ENCODE peak calls at places on chromosomes 12 and 14, in six cellular contexts. One of them, this sample, is unnamed.

GRCh38 chr12:87439990-87440827 is 589.0 kb downstream of the C12orf50 start:
- DNase-seq in fibroblast of pulmonary artery: peak; percentile 93
- DNase-seq in kidney: no peak
- DNase-seq in A549: peak; percentile 94
- DNase-seq in fibroblast of villous mesenchyme: peak; percentile 77
- DNase-seq in naive thymus-derived CD4-positive, alpha-beta T cell: no peak
- DNase-seq in this sample: no peak

GRCh38 chr14:55115433-55115832 is 13.6 kb upstream of the LGALS3 start:
- DNase-seq in fibroblast of pulmonary artery: no peak
- DNase-seq in kidney: no peak
- DNase-seq in A549: no peak
- DNase-seq in fibroblast of villous mesenchyme: no peak
- DNase-seq in naive thymus-derived CD4-positive, alpha-beta T cell: no peak
- DNase-seq in this sample: no peak

GRCh38 chr14:74552623-74553022 is 59.1 kb downstream of the ISCA2 start:
- DNase-seq in fibroblast of pulmonary artery: peak; percentile 69
- DNase-seq in kidney: peak; percentile 93
- DNase-seq in A549: no peak
- DNase-seq in fibroblast of villous mesenchyme: peak; percentile 50
- DNase-seq in naive thymus-derived CD4-positive, alpha-beta T cell: no peak
- DNase-seq in this sample: no peak

GRCh38 chr12:105705765-105706164 is 375.3 kb downstream of the C12orf75 start:
- DNase-seq in fibroblast of pulmonary artery: peak; percentile 86
- DNase-seq in kidney: no peak
- DNase-seq in A549: peak; percentile 59
- DNase-seq in fibroblast of villous mesenchyme: peak; percentile 75
- DNase-seq in naive thymus-derived CD4-positive, alpha-beta T cell: no peak
- DNase-seq in this sample: peak; percentile 6

GRCh38 chr12:64392221-64392620 is 1.7 kb upstream of the C12orf56 start:
- DNase-seq in fibroblast of pulmonary artery: peak; percentile 74
- DNase-seq in kidney: no peak
- DNase-seq in A549: peak; percentile 74
- DNase-seq in fibroblast of villous mesenchyme: peak; percentile 61
- DNase-seq in naive thymus-derived CD4-positive, alpha-beta T cell: peak; percentile 39
- DNase-seq in this sample: no peak

GRCh38 chr14:50961606-50962259 is 17.4 kb upstream of the PYGL start:
- DNase-seq in fibroblast of pulmonary artery: peak; percentile 92
- DNase-seq in kidney: no peak
- DNase-seq in A549: peak; percentile 78
- DNase-seq in fibroblast of villous mesenchyme: peak; percentile 96
- DNase-seq in naive thymus-derived CD4-positive, alpha-beta T cell: no peak
- DNase-seq in this sample: no peak

GRCh38 chr12:120488057-120488660 is 7.8 kb upstream of the DYNLL1 start:
- DNase-seq in fibroblast of pulmonary artery: peak; percentile 42
- DNase-seq in kidney: no peak
- DNase-seq in A549: no peak
- DNase-seq in fibroblast of villous mesenchyme: peak; percentile 14
- DNase-seq in naive thymus-derived CD4-positive, alpha-beta T cell: no peak
- DNase-seq in this sample: no peak

GRCh38 chr12:74922117-74922516 is 287.5 kb downstream of the KCNC2 start:
- DNase-seq in fibroblast of pulmonary artery: no peak
- DNase-seq in kidney: no peak
- DNase-seq in A549: no peak
- DNase-seq in fibroblast of villous mesenchyme: no peak
- DNase-seq in naive thymus-derived CD4-positive, alpha-beta T cell: no peak
- DNase-seq in this sample: no peak

GRCh38 chr12:3216726-3217682 is 139.8 kb downstream of the TSPAN9 start:
- DNase-seq in fibroblast of pulmonary artery: peak; percentile 86
- DNase-seq in kidney: no peak
- DNase-seq in A549: no peak
- DNase-seq in fibroblast of villous mesenchyme: peak; percentile 86
- DNase-seq in naive thymus-derived CD4-positive, alpha-beta T cell: no peak
- DNase-seq in this sample: no peak

GRCh38 chr12:5305861-5306545 is 125.9 kb upstream of the NTF3 start:
- DNase-seq in fibroblast of pulmonary artery: no peak
- DNase-seq in kidney: no peak
- DNase-seq in A549: no peak
- DNase-seq in fibroblast of villous mesenchyme: peak; percentile 12
- DNase-seq in naive thymus-derived CD4-positive, alpha-beta T cell: no peak
- DNase-seq in this sample: no peak

GRCh38 chr12:57101892-57102695 is 9.1 kb downstream of the STAT6 start:
- DNase-seq in fibroblast of pulmonary artery: no peak
- DNase-seq in kidney: no peak
- DNase-seq in A549: peak; percentile 74
- DNase-seq in fibroblast of villous mesenchyme: peak; percentile 60
- DNase-seq in naive thymus-derived CD4-positive, alpha-beta T cell: no peak
- DNase-seq in this sample: no peak

GRCh38 chr12:28191018-28191595 is 851 bp downstream of the CCDC91 start:
- DNase-seq in fibroblast of pulmonary artery: no peak
- DNase-seq in kidney: no peak
- DNase-seq in A549: no peak
- DNase-seq in fibroblast of villous mesenchyme: no peak
- DNase-seq in naive thymus-derived CD4-positive, alpha-beta T cell: no peak
- DNase-seq in this sample: peak; percentile 32
- H3K4me3 ChIP-seq in fibroblast of pulmonary artery: peak overlapping the region; percentile 70
- H3K4me3 ChIP-seq in kidney: peak overlapping the region; percentile 96
- H3K4me3 ChIP-seq in A549: peak overlapping the region; percentile 91
- H3K4me3 ChIP-seq in fibroblast of villous mesenchyme: peak overlapping the region; percentile 90
- H3K4me3 ChIP-seq in naive thymus-derived CD4-positive, alpha-beta T cell: peak overlapping the region; percentile 80
- H3K4me3 ChIP-seq in this sample: peak overlapping the region; percentile 82

GRCh38 chr14:56815301-56815700 is 5.0 kb upstream of the OTX2 start:
- DNase-seq in fibroblast of pulmonary artery: no peak
- DNase-seq in kidney: no peak
- DNase-seq in A549: no peak
- DNase-seq in fibroblast of villous mesenchyme: no peak
- DNase-seq in naive thymus-derived CD4-positive, alpha-beta T cell: no peak
- DNase-seq in this sample: no peak
- H3K4me3 ChIP-seq in fibroblast of pulmonary artery: no peak overlapping the region
- H3K4me3 ChIP-seq in kidney: no peak overlapping the region
- H3K4me3 ChIP-seq in A549: no peak overlapping the region
- H3K4me3 ChIP-seq in fibroblast of villous mesenchyme: no peak overlapping the region
- H3K4me3 ChIP-seq in naive thymus-derived CD4-positive, alpha-beta T cell: no peak overlapping the region
- H3K4me3 ChIP-seq in this sample: no peak overlapping the region

GRCh38 chr12:101857043-101857558 is 20.3 kb upstream of the DRAM1 start:
- DNase-seq in fibroblast of pulmonary artery: peak; percentile 61
- DNase-seq in kidney: no peak
- DNase-seq in A549: peak; percentile 42
- DNase-seq in fibroblast of villous mesenchyme: peak; percentile 94
- DNase-seq in naive thymus-derived CD4-positive, alpha-beta T cell: no peak
- DNase-seq in this sample: no peak
- H3K4me3 ChIP-seq in fibroblast of pulmonary artery: no peak overlapping the region
- H3K4me3 ChIP-seq in kidney: no peak overlapping the region
- H3K4me3 ChIP-seq in A549: no peak overlapping the region
- H3K4me3 ChIP-seq in fibroblast of villous mesenchyme: no peak overlapping the region
- H3K4me3 ChIP-seq in naive thymus-derived CD4-positive, alpha-beta T cell: no peak overlapping the region
- H3K4me3 ChIP-seq in this sample: no peak overlapping the region

DNA sequence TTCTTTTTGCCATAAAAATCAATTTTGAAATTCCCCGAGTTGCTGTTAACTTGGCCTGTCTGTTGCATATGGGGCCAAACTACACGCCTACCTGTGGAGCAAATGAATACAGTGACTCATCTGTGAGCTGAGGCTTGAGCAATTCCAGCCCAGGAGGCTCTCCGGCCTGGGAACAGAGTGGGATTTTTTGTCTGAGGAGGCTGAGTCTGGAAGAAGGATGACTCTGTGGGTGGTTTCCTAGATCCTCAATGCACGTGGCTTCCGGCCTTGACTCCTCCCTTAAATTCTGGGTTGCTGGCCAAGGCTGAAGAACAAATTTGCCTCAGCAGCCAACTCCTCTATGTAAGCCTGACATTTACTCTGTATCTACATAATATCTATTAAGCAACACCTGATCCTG is 124.1 kb downstream of the SSPN start:
- DNase-seq in fibroblast of pulmonary artery: peak; percentile 97
- DNase-seq in kidney: peak; percentile 81
- DNase-seq in A549: no peak
- DNase-seq in fibroblast of villous mesenchyme: peak; percentile 66
- DNase-seq in naive thymus-derived CD4-positive, alpha-beta T cell: no peak
- DNase-seq in this sample: peak; percentile 43
- H3K4me3 ChIP-seq in fibroblast of pulmonary artery: no peak overlapping the region
- H3K4me3 ChIP-seq in kidney: no peak overlapping the region
- H3K4me3 ChIP-seq in A549: no peak overlapping the region
- H3K4me3 ChIP-seq in fibroblast of villous mesenchyme: no peak overlapping the region
- H3K4me3 ChIP-seq in naive thymus-derived CD4-positive, alpha-beta T cell: no peak overlapping the region
- H3K4me3 ChIP-seq in this sample: no peak overlapping the region

GRCh38 chr12:39145175-39145999 is 240.0 kb upstream of the CPNE8 start:
- DNase-seq in fibroblast of pulmonary artery: peak; percentile 43
- DNase-seq in kidney: no peak
- DNase-seq in A549: peak; percentile 77
- DNase-seq in fibroblast of villous mesenchyme: peak; percentile 20
- DNase-seq in naive thymus-derived CD4-positive, alpha-beta T cell: no peak
- DNase-seq in this sample: peak; percentile 57

DNA sequence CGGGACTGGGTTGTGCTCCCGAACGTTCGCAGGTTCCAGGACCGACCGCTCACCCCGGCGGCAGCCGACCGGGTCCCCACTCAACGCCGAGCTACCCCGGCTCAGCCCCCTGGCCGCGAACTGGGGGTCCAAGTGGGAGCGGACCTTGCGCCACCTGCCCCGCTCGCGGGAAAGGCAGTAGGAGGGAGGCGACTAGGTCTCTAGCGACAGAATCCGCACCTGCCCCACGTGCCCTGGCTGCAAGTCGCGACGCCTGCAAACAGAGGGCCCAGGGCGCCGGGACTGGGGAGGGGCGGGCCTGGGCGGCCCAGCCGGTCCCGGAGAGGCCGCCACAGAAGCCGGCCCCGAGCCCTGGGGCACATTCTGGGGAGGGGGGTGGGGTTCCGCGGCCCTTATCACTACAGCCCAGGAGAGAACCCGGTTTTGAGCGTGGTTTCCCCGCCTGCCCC is 239.2 kb upstream of the CPNE8 start:
- DNase-seq in fibroblast of pulmonary artery: no peak
- DNase-seq in kidney: no peak
- DNase-seq in A549: no peak
- DNase-seq in fibroblast of villous mesenchyme: no peak
- DNase-seq in naive thymus-derived CD4-positive, alpha-beta T cell: no peak
- DNase-seq in this sample: no peak
- H3K4me3 ChIP-seq in fibroblast of pulmonary artery: peak overlapping the region; percentile 54
- H3K4me3 ChIP-seq in kidney: peak overlapping the region; percentile 66
- H3K4me3 ChIP-seq in A549: peak overlapping the region; percentile 80
- H3K4me3 ChIP-seq in fibroblast of villous mesenchyme: peak overlapping the region; percentile 53
- H3K4me3 ChIP-seq in naive thymus-derived CD4-positive, alpha-beta T cell: no peak overlapping the region
- H3K4me3 ChIP-seq in this sample: peak overlapping the region; percentile 19